ENCODE peak calls at places on chromosome 22, in five cellular contexts. One of them, this sample, is unnamed.

GRCh38 chr22:29580200-29580810 is 608 bp downstream of the NIPSNAP1 start:
- DNase-seq in GM12878: no peak
- DNase-seq in IMR-90: no peak
- DNase-seq in HepG2: peak
- DNase-seq in SK-N-SH: peak
- DNase-seq in this sample: no peak

GRCh38 chr22:41302016-41302767 is 867 bp downstream of the ZC3H7B start:
- DNase-seq in SK-N-SH: peak
- DNase-seq in GM12878: no peak
- DNase-seq in IMR-90: no peak
- DNase-seq in HepG2: no peak
- DNase-seq in this sample: no peak

GRCh38 chr22:46997311-46997970 is 235.0 kb downstream of the TBC1D22A start:
- DNase-seq in GM12878: no peak
- DNase-seq in HepG2: no peak
- DNase-seq in IMR-90: no peak
- DNase-seq in SK-N-SH: no peak
- DNase-seq in this sample: no peak

GRCh38 chr22:47174096-47174495 is 411.6 kb downstream of the TBC1D22A start:
- DNase-seq in SK-N-SH: no peak
- DNase-seq in GM12878: no peak
- DNase-seq in IMR-90: no peak
- DNase-seq in HepG2: no peak
- DNase-seq in this sample: no peak

GRCh38 chr22:36197065-36197440 is 4.6 kb downstream of the APOL4 start:
- DNase-seq in IMR-90: peak
- DNase-seq in GM12878: no peak
- DNase-seq in SK-N-SH: peak
- DNase-seq in HepG2: no peak
- DNase-seq in this sample: no peak

GRCh38 chr22:26977741-26978140 is 320.4 kb downstream of the MIAT start:
- DNase-seq in SK-N-SH: no peak
- DNase-seq in IMR-90: no peak
- DNase-seq in HepG2: no peak
- DNase-seq in GM12878: no peak
- DNase-seq in this sample: no peak

GRCh38 chr22:35327690-35328471 is 28.2 kb downstream of the TOM1 start:
- DNase-seq in IMR-90: no peak
- DNase-seq in HepG2: no peak
- DNase-seq in SK-N-SH: no peak
- DNase-seq in GM12878: no peak
- DNase-seq in this sample: no peak

GRCh38 chr22:24523873-24524272 is 28.7 kb downstream of the UPB1 start:
- DNase-seq in IMR-90: peak
- DNase-seq in SK-N-SH: peak
- DNase-seq in GM12878: no peak
- DNase-seq in HepG2: no peak
- DNase-seq in this sample: no peak

GRCh38 chr22:23692598-23693291 is 1.9 kb downstream of the RGL4 start:
- DNase-seq in IMR-90: no peak
- DNase-seq in SK-N-SH: no peak
- DNase-seq in HepG2: no peak
- DNase-seq in GM12878: no peak
- DNase-seq in this sample: no peak

GRCh38 chr22:35197071-35197470 is 60.2 kb upstream of the HMGXB4 start:
- DNase-seq in IMR-90: no peak
- DNase-seq in GM12878: no peak
- DNase-seq in HepG2: no peak
- DNase-seq in SK-N-SH: no peak
- DNase-seq in this sample: no peak

GRCh38 chr22:37254867-37255233 is 10.8 kb upstream of the RAC2 start:
- DNase-seq in HepG2: no peak
- DNase-seq in GM12878: no peak
- DNase-seq in IMR-90: peak
- DNase-seq in SK-N-SH: no peak
- DNase-seq in this sample: no peak

GRCh38 chr22:36193171-36193570 is 8.4 kb downstream of the APOL4 start:
- DNase-seq in SK-N-SH: no peak
- DNase-seq in HepG2: no peak
- DNase-seq in IMR-90: no peak
- DNase-seq in GM12878: no peak
- DNase-seq in this sample: no peak

GRCh38 chr22:25551396-25551795 is 13.1 kb upstream of the GRK3 start:
- DNase-seq in IMR-90: no peak
- DNase-seq in SK-N-SH: no peak
- DNase-seq in GM12878: no peak
- DNase-seq in HepG2: no peak
- DNase-seq in this sample: no peak

GRCh38 chr22:41927813-41928212 is 1.2 kb upstream of the TNFRSF13C start:
- DNase-seq in GM12878: no peak
- DNase-seq in IMR-90: no peak
- DNase-seq in SK-N-SH: no peak
- DNase-seq in HepG2: no peak
- DNase-seq in this sample: no peak

GRCh38 chr22:30606455-30607299 is at the start of gene TCN2:
- DNase-seq in IMR-90: peak
- DNase-seq in GM12878: no peak
- DNase-seq in HepG2: peak
- DNase-seq in SK-N-SH: peak
- DNase-seq in this sample: peak

GRCh38 chr22:20205964-20206708 is 55.3 kb upstream of the CCDC188 start:
- DNase-seq in IMR-90: peak
- DNase-seq in HepG2: peak
- DNase-seq in GM12878: peak
- DNase-seq in SK-N-SH: no peak
- DNase-seq in this sample: peak

GRCh38 chr22:37186228-37186996 is 1.6 kb downstream of the C1QTNF6 start:
- DNase-seq in GM12878: peak
- DNase-seq in SK-N-SH: peak
- DNase-seq in IMR-90: peak
- DNase-seq in HepG2: peak
- DNase-seq in this sample: peak

GRCh38 chr22:47059701-47060161 is 297.3 kb downstream of the TBC1D22A start:
- DNase-seq in HepG2: no peak
- DNase-seq in GM12878: peak
- DNase-seq in SK-N-SH: no peak
- DNase-seq in IMR-90: no peak
- DNase-seq in this sample: no peak

GRCh38 chr22:28435960-28436359 is 243.7 kb downstream of the TTC28 start:
- DNase-seq in HepG2: no peak
- DNase-seq in IMR-90: no peak
- DNase-seq in GM12878: no peak
- DNase-seq in SK-N-SH: no peak
- DNase-seq in this sample: no peak

GRCh38 chr22:44566911-44567310 is 68.9 kb upstream of the RTL6 start:
- DNase-seq in SK-N-SH: no peak
- DNase-seq in IMR-90: no peak
- DNase-seq in GM12878: no peak
- DNase-seq in HepG2: no peak
- DNase-seq in this sample: no peak

GRCh38 chr22:23166841-23167610 is 13.3 kb upstream of the BCR start:
- DNase-seq in GM12878: no peak
- DNase-seq in IMR-90: no peak
- DNase-seq in SK-N-SH: no peak
- DNase-seq in HepG2: no peak
- DNase-seq in this sample: no peak

GRCh38 chr22:37330200-37331033 is 48.1 kb downstream of the CYTH4 start:
- DNase-seq in GM12878: no peak
- DNase-seq in HepG2: peak
- DNase-seq in IMR-90: peak
- DNase-seq in SK-N-SH: peak
- DNase-seq in this sample: peak

GRCh38 chr22:27947461-27947860 is 28.4 kb upstream of the PITPNB start:
- DNase-seq in GM12878: no peak
- DNase-seq in HepG2: no peak
- DNase-seq in SK-N-SH: no peak
- DNase-seq in IMR-90: no peak
- DNase-seq in this sample: no peak

GRCh38 chr22:47171441-47172221 is 409.2 kb downstream of the TBC1D22A start:
- DNase-seq in SK-N-SH: no peak
- DNase-seq in GM12878: no peak
- DNase-seq in HepG2: no peak
- DNase-seq in IMR-90: no peak
- DNase-seq in this sample: no peak

GRCh38 chr22:41772198-41772597 is 28.3 kb upstream of the CCDC134 start:
- DNase-seq in GM12878: no peak
- DNase-seq in IMR-90: no peak
- DNase-seq in HepG2: no peak
- DNase-seq in SK-N-SH: no peak
- DNase-seq in this sample: no peak

GRCh38 chr22:29385305-29385704 is 3.1 kb downstream of the AP1B1 start:
- DNase-seq in GM12878: no peak
- DNase-seq in IMR-90: no peak
- DNase-seq in SK-N-SH: no peak
- DNase-seq in HepG2: peak
- DNase-seq in this sample: no peak

GRCh38 chr22:24066260-24066659 is 55.2 kb downstream of the CABIN1 start:
- DNase-seq in HepG2: no peak
- DNase-seq in SK-N-SH: no peak
- DNase-seq in IMR-90: no peak
- DNase-seq in GM12878: no peak
- DNase-seq in this sample: no peak

GRCh38 chr22:37464181-37464580 is 22.0 kb downstream of the MFNG start:
- DNase-seq in SK-N-SH: peak
- DNase-seq in GM12878: peak
- DNase-seq in HepG2: no peak
- DNase-seq in IMR-90: no peak
- DNase-seq in this sample: no peak

GRCh38 chr22:37547249-37547741 is 13.0 kb upstream of the CDC42EP1 start:
- DNase-seq in SK-N-SH: no peak
- DNase-seq in IMR-90: no peak
- DNase-seq in HepG2: no peak
- DNase-seq in GM12878: no peak
- DNase-seq in this sample: no peak

DNA sequence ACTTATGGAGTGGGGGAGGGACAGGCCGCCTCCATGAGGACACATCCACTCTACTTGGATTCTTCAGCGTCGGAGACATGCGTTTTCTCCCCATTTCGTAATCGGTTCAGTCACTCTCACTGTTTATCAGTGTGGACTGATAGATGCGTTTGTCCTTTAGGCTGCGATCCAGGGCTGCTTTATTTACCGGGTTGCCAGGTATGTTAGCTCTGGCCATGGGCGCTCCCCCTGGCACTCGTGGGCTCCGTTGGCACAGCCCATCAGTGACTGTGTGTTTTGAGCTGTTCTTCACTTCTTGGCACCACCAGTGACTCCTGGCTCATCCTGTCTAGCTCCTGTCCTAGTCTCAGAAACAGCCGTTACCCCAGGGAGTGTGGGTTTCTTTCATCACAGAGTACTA is 1203.3 kb downstream of the BRD1 start:
- DNase-seq in GM12878: no peak
- DNase-seq in IMR-90: no peak
- DNase-seq in SK-N-SH: no peak
- DNase-seq in HepG2: no peak
- DNase-seq in this sample: no peak
- TF ChIP-seq SMC3 in GM12878: no peak
- TF ChIP-seq SMC3 in IMR-90: no peak
- TF ChIP-seq SMC3 in SK-N-SH: no peak
- TF ChIP-seq SMC3 in HepG2: no peak
- TF ChIP-seq SMC3 in this sample: no peak

GRCh38 chr22:17795661-17796548 is 21.6 kb upstream of the BID start:
- DNase-seq in IMR-90: no peak
- DNase-seq in GM12878: no peak
- DNase-seq in SK-N-SH: no peak
- DNase-seq in HepG2: no peak
- DNase-seq in this sample: no peak

GRCh38 chr22:17795143-17795542 is 20.9 kb upstream of the BID start:
- DNase-seq in HepG2: no peak
- DNase-seq in SK-N-SH: no peak
- DNase-seq in IMR-90: no peak
- DNase-seq in GM12878: no peak
- DNase-seq in this sample: no peak

GRCh38 chr22:17796695-17797094 is 22.4 kb upstream of the BID start:
- DNase-seq in IMR-90: no peak
- DNase-seq in HepG2: no peak
- DNase-seq in SK-N-SH: no peak
- DNase-seq in GM12878: no peak
- DNase-seq in this sample: no peak

GRCh38 chr22:17794726-17795125 is 20.5 kb upstream of the BID start:
- DNase-seq in HepG2: no peak
- DNase-seq in IMR-90: no peak
- DNase-seq in GM12878: no peak
- DNase-seq in SK-N-SH: no peak
- DNase-seq in this sample: no peak

GRCh38 chr22:17797721-17798559 is 23.7 kb upstream of the BID start:
- DNase-seq in IMR-90: no peak
- DNase-seq in SK-N-SH: no peak
- DNase-seq in HepG2: no peak
- DNase-seq in GM12878: peak
- DNase-seq in this sample: no peak
- TF ChIP-seq SMC3 in IMR-90: no peak
- TF ChIP-seq SMC3 in SK-N-SH: no peak
- TF ChIP-seq SMC3 in HepG2: no peak
- TF ChIP-seq SMC3 in GM12878: peak
- TF ChIP-seq SMC3 in this sample: no peak

DNA sequence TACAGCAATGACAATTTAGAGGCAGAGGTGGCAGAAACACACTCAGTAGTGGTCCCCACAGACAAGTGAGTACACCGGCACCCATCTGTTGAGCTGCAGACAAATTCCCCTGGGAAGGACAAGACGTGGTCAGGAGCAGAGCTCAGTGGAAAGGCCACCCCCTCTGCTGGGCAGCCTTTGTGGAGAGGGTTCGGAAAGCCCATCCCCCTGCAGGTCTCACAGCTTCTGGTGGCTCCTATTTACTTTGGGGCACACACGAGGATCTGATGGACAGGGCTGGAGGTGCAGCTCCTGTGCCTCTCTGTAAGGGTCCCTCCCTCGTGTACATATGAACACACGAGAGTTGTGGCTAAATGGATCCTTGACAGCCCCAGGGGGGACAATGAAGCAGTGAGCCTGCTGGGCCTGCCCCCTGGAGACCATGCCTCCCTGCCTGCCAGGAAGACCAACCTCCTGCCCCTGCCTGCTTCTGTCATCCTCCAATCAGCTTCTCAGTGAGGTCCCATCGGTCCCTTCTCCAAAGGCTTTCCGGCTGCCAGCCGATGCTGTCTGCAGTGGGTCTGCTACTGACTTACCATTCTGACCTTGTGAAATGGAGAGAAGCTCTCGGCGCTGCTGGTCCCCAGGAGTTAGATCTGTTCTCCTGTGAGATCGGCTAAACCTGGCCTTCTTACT is 161.5 kb downstream of the CACNA1I start:
- DNase-seq in HepG2: no peak
- DNase-seq in SK-N-SH: no peak
- DNase-seq in IMR-90: no peak
- DNase-seq in GM12878: no peak
- DNase-seq in this sample: no peak
- TF ChIP-seq SMC3 in HepG2: no peak
- TF ChIP-seq SMC3 in SK-N-SH: no peak
- TF ChIP-seq SMC3 in IMR-90: no peak
- TF ChIP-seq SMC3 in GM12878: no peak
- TF ChIP-seq SMC3 in this sample: no peak

DNA sequence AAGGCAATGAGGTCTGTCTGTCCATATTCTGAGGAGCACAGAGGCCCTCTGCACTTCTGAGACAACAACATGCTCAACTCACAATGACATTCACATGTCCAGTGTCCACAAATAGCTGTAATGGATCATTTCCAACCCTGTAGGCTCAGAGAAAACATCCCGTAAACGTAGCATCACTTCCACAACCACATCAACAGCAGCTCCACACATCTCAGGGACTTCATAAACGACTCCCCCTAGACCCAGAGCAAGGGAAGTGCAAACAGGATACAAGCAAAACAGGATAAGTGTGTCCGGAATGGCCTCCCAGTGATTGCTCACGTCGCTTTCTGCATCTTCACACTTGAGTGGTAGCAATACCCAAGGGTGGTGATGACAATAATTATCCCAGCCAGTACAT is 100.2 kb downstream of the SYN3 start:
- DNase-seq in HepG2: no peak
- DNase-seq in GM12878: no peak
- DNase-seq in IMR-90: no peak
- DNase-seq in SK-N-SH: peak
- DNase-seq in this sample: no peak
- TF ChIP-seq SMC3 in HepG2: no peak
- TF ChIP-seq SMC3 in GM12878: no peak
- TF ChIP-seq SMC3 in IMR-90: no peak
- TF ChIP-seq SMC3 in SK-N-SH: no peak
- TF ChIP-seq SMC3 in this sample: no peak